ENCODE peak calls at places on chromosomes 11 and 22, in five cellular contexts. X is AG04450, I is mammary epithelial cell, V is lower lobe of right lung, T is MM.1S. L is an unnamed sample.

GRCh38 chr11:28673687-28674431 is 565.7 kb downstream of the METTL15 start:
- DNase-seq in X (no peak), I (peak), V (no peak), T (no peak), L (peak)

GRCh38 chr11:121575250-121575962 is 122.6 kb upstream of the SORL1-AS1 start:
- DNase-seq in X (peak), I (no peak), V (peak), T (no peak), L (no peak)

GRCh38 chr22:21051836-21052400 is 6.2 kb downstream of the LRRC74B start:
- DNase-seq in X (no peak), I (no peak), V (no peak), T (no peak), L (no peak)

GRCh38 chr11:2886191-2886894 is 768 bp upstream of the CDKN1C start:
- DNase-seq in X (no peak), I (no peak), V (peak), T (no peak), L (no peak)

GRCh38 chr11:58027341-58027740 is 3.4 kb upstream of the OR6Q1 start:
- DNase-seq in X (peak), I (no peak), V (no peak), T (no peak), L (no peak)

GRCh38 chr22:37464181-37464580 is 22.0 kb downstream of the MFNG start:
- DNase-seq in X (no peak), I (no peak), V (no peak), T (no peak), L (no peak)

GRCh38 chr11:2774173-2775082 is 74.6 kb upstream of the KCNQ1OT1 start:
- DNase-seq in X (no peak), I (no peak), V (peak), T (no peak), L (no peak)

GRCh38 chr11:74297484-74297883 is 14.0 kb downstream of the P4HA3 start:
- DNase-seq in X (no peak), I (no peak), V (no peak), T (no peak), L (no peak)

GRCh38 chr11:73330569-73331093 is 22.6 kb downstream of the ARHGEF17 start:
- DNase-seq in X (no peak), I (no peak), V (no peak), T (no peak), L (no peak)

GRCh38 chr11:21625982-21626381 is 566.9 kb upstream of the ANO5 start:
- DNase-seq in X (no peak), I (peak), V (no peak), T (peak), L (no peak)

GRCh38 chr11:69639843-69640242 is 1.1 kb upstream of the CCND1 start:
- DNase-seq in X (no peak), I (no peak), V (no peak), T (no peak), L (no peak)
- H3K4me3 ChIP-seq in X (peak), I (peak), V (peak), T (peak), L (peak)

DNA sequence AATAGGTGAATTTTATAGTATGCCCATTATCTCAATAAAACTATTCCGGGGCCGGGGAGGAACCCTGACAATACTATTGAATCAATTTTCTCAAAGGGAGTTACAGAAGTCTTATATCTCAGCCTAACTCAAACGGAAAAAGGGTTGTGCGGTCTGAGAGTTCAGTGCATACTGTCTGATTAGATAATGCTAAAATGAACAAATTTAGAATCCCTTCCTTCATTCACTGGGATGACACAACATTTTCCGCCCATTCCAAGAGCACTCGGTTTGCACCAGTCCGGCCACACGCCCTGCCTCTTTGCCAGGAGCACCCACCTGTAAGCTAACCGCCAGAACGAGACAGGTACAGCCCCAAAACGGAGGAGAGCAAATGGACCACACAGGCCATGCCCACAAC is 50.0 kb upstream of the NFRKB start:
- DNase-seq in X (no peak), I (no peak), V (no peak), T (no peak), L (no peak)
- TF ChIP-seq CTCF in X (no peak), I (no peak), V (no peak), T (no peak), L (no peak)

GRCh38 chr11:112178428-112178827 is 3.1 kb downstream of the BCO2 start:
- DNase-seq in X (no peak), I (no peak), V (no peak), T (no peak), L (no peak)
- H3K4me3 ChIP-seq in X (no peak), I (no peak), V (no peak), T (no peak), L (no peak)

GRCh38 chr11:94997437-94997836 is 23.9 kb downstream of the KDM4D start:
- DNase-seq in X (no peak), I (no peak), V (no peak), T (no peak), L (no peak)
- TF ChIP-seq CTCF in X (no peak), I (no peak), V (no peak), T (peak), L (peak)